ENCODE peak calls at places on chromosomes 3 and 15, in five cellular contexts. K is LoVo; T is CD8-positive, alpha-beta T cell; O is HCEC 1CT; X is fibroblast of mammary gland. B is an unnamed sample.

GRCh38 chr3:55488398-55489055 is 1.4 kb upstream of the WNT5A start:
- DNase-seq in K (peak), T (no peak), O (peak), X (peak), B (peak)

GRCh38 chr15:33007295-33007855 is 187.1 kb downstream of the FMN1 start:
- DNase-seq in K (no peak), T (no peak), O (peak), X (peak), B (no peak)

GRCh38 chr15:68230157-68231100 is 901 bp upstream of the CLN6 start:
- DNase-seq in K (no peak), T (no peak), O (no peak), X (peak), B (no peak)

GRCh38 chr15:39859609-39860008 is 60.5 kb downstream of the GPR176 start:
- DNase-seq in K (no peak), T (no peak), O (no peak), X (no peak), B (no peak)

GRCh38 chr3:184710870-184711365 is 946 bp downstream of the MAGEF1 start:
- DNase-seq in K (no peak), T (peak), O (no peak), X (no peak), B (no peak)

GRCh38 chr3:111012388-111013248 is 59.0 kb upstream of the NECTIN3 start:
- DNase-seq in K (no peak), T (no peak), O (peak), X (peak), B (no peak)

GRCh38 chr15:64532515-64532914 is 72.1 kb downstream of the ZNF609 start:
- DNase-seq in K (no peak), T (no peak), O (no peak), X (no peak), B (no peak)

GRCh38 chr3:137692803-137693431 is 71.2 kb upstream of the SOX14 start:
- DNase-seq in K (peak), T (no peak), O (no peak), X (peak), B (no peak)

GRCh38 chr15:42094512-42094963 is at the start of gene PLA2G4D:
- DNase-seq in K (peak), T (no peak), O (no peak), X (no peak), B (no peak)

GRCh38 chr15:28265334-28266019 is 56.5 kb downstream of the HERC2 start:
- DNase-seq in K (no peak), T (no peak), O (no peak), X (no peak), B (no peak)

GRCh38 chr3:112990672-112991602 is at the start of gene GTPBP8:
- DNase-seq in K (peak), T (peak), O (peak), X (peak), B (peak)

GRCh38 chr3:152574461-152575079 is 260.4 kb upstream of the P2RY1 start:
- DNase-seq in K (peak), T (no peak), O (peak), X (peak), B (peak)

GRCh38 chr15:85128636-85129035 is 147.0 kb downstream of the PDE8A start:
- DNase-seq in K (no peak), T (no peak), O (peak), X (peak), B (no peak)

GRCh38 chr3:193240436-193240849 is 579 bp upstream of the PLAAT1 start:
- DNase-seq in K (no peak), T (no peak), O (no peak), X (no peak), B (no peak)

GRCh38 chr15:81740402-81740801 is 305.4 kb downstream of the MEX3B start:
- DNase-seq in K (no peak), T (no peak), O (no peak), X (peak), B (no peak)

GRCh38 chr3:28634019-28634418 is 285.4 kb upstream of the AZI2 start:
- DNase-seq in K (no peak), T (no peak), O (no peak), X (no peak), B (no peak)

GRCh38 chr15:61102281-61102680 is 126.8 kb downstream of the RORA start:
- DNase-seq in K (no peak), T (no peak), O (no peak), X (no peak), B (no peak)

GRCh38 chr3:41893977-41894376 is 67.9 kb downstream of the ULK4 start:
- DNase-seq in K (peak), T (no peak), O (peak), X (peak), B (no peak)

GRCh38 chr3:24195504-24196230 is 250.6 kb downstream of the NR1D2 start:
- DNase-seq in K (no peak), T (no peak), O (no peak), X (peak), B (no peak)

GRCh38 chr15:38714309-38715072 is 149.9 kb upstream of the RASGRP1 start:
- DNase-seq in K (peak), T (no peak), O (peak), X (peak), B (no peak)

GRCh38 chr3:100401674-100402036 is 316 bp downstream of the LNP1 start:
- DNase-seq in K (no peak), T (peak), O (peak), X (peak), B (peak)

GRCh38 chr15:67768592-67768991 is 56.7 kb upstream of the SKOR1 start:
- DNase-seq in K (no peak), T (no peak), O (no peak), X (no peak), B (no peak)

GRCh38 chr3:150751781-150752263 is 11.1 kb downstream of the SIAH2 start:
- DNase-seq in K (no peak), T (no peak), O (no peak), X (no peak), B (no peak)

B was measured in Peyer's patch.